ENCODE peak calls at places on chromosome 1, in five cellular contexts. W is transverse colon, A is A549, O is AG09309, S is uterus. Q is an unnamed sample.
A peak's percentile ranks its signal among the peaks of the same experiment; 100 is the strongest.

GRCh38 chr1:92329356-92330129 is 30.7 kb downstream of the RPAP2 start:
- DNase-seq in S (no peak), W (no peak), O (peak; percentile 46), A (no peak), Q (no peak)

GRCh38 chr1:54571803-54572202 is 23.8 kb downstream of the ACOT11 start:
- DNase-seq in A (no peak), S (no peak), O (no peak), W (no peak), Q (no peak)

GRCh38 chr1:229430761-229431269 is 3.1 kb downstream of the ACTA1 start:
- DNase-seq in O (no peak), A (no peak), W (peak; percentile 40), S (no peak), Q (no peak)

GRCh38 chr1:52288286-52288685 is 77.7 kb downstream of the CC2D1B start:
- DNase-seq in O (no peak), S (no peak), A (no peak), W (no peak), Q (peak; percentile 11)

GRCh38 chr1:230822092-230822581 is 46.2 kb downstream of the C1orf198 start:
- DNase-seq in S (peak; percentile 57), W (no peak), O (peak; percentile 57), A (no peak), Q (no peak)

GRCh38 chr1:67130673-67131072 is 4.1 kb downstream of the C1orf141 start:
- DNase-seq in S (no peak), W (no peak), A (no peak), O (no peak), Q (no peak)

GRCh38 chr1:235919797-235920475 is 53.2 kb upstream of the LYST start:
- DNase-seq in A (no peak), S (no peak), O (peak; percentile 51), W (no peak), Q (no peak)

GRCh38 chr1:180926164-180926981 is 13.7 kb downstream of the KIAA1614 start:
- DNase-seq in S (peak; percentile 66), W (no peak), A (no peak), O (no peak), Q (peak; percentile 19)

GRCh38 chr1:202656951-202657646 is 53.2 kb downstream of the SYT2 start:
- DNase-seq in A (peak; percentile 62), W (no peak), O (no peak), S (no peak), Q (peak; percentile 1)

GRCh38 chr1:89464008-89464407 is 60.6 kb upstream of the LRRC8B start:
- DNase-seq in W (no peak), A (no peak), O (no peak), S (no peak), Q (no peak)

GRCh38 chr1:106619080-106619826 is 437.2 kb upstream of the PRMT6 start:
- DNase-seq in O (no peak), A (no peak), S (no peak), W (no peak), Q (no peak)

GRCh38 chr1:60571811-60572210 is 498.2 kb upstream of the C1orf87 start:
- DNase-seq in S (no peak), O (no peak), W (no peak), A (no peak), Q (no peak)

GRCh38 chr1:202700061-202700460 is 10.2 kb downstream of the SYT2 start:
- DNase-seq in W (no peak), A (no peak), O (no peak), S (no peak), Q (no peak)

GRCh38 chr1:3172431-3173112 is 103.6 kb downstream of the PRDM16 start:
- DNase-seq in S (no peak), W (no peak), O (no peak), A (no peak), Q (no peak)

GRCh38 chr1:237748192-237748591 is 142.5 kb downstream of the ZP4 start:
- DNase-seq in A (no peak), W (no peak), O (no peak), S (no peak), Q (no peak)

GRCh38 chr1:36675931-36676562 is 193.3 kb upstream of the CSF3R start:
- DNase-seq in O (no peak), S (no peak), W (no peak), A (no peak), Q (no peak)

GRCh38 chr1:94335447-94335846 is 82.7 kb upstream of the ABCD3 start:
- DNase-seq in W (no peak), O (no peak), S (no peak), A (no peak), Q (no peak)

GRCh38 chr1:226871047-226871365 is 590 bp downstream of the PSEN2 start:
- DNase-seq in A (no peak), S (no peak), W (no peak), O (no peak), Q (no peak)

GRCh38 chr1:158145173-158145719 is 35.4 kb upstream of the CD1D start:
- DNase-seq in A (no peak), O (peak; percentile 59), S (peak; percentile 33), W (no peak), Q (no peak)

GRCh38 chr1:209547626-209548025 is 35.9 kb upstream of the CAMK1G start:
- DNase-seq in O (no peak), A (no peak), S (no peak), W (no peak), Q (no peak)

GRCh38 chr1:245599413-245600174 is 444.8 kb downstream of the KIF26B start:
- DNase-seq in O (peak; percentile 96), W (no peak), A (no peak), S (peak; percentile 16), Q (peak; percentile 62)

DNA sequence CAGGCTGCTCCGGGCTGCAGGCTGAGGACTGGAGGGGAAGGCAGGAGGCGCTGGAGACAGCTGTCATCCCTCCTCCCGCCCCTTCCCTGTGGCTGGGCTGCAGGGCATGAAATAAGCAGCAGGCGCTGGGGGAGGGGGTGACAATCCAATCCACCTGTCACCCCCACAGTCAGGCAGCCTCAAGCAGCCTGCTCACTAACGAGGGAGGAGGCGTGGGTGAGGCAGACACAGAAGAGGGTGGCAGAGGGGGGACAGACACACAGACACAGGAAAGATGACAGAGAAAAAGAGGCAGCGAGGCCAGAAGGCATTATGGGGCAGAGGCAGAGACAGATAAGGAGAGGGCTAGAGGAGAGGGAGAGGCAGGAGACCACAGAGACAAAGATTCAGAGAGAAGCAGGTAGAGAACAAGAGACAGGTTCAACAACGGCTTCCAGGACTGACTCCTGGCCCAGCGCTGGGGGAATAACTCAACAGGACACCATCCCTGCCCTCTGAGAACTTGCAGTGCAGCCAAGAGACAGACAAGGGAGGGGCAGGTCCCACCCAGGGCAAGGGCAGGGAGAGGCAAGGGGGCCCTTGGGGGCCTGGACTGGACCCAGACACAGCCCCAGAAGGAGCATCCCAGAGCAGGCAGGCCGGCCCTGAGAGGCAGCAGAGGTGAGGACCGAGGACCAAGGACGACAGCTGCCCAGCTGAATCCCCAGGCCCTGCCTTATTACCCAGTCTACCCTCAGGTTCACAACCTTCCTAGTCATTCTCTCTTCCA is 11.2 kb downstream of the MEF2D start:
- DNase-seq in W (no peak), S (no peak), O (no peak), A (no peak), Q (no peak)
- TF ChIP-seq CTCF in W (no peak), S (no peak), O (peak; percentile 4), A (no peak), Q (peak; percentile 27)

DNA sequence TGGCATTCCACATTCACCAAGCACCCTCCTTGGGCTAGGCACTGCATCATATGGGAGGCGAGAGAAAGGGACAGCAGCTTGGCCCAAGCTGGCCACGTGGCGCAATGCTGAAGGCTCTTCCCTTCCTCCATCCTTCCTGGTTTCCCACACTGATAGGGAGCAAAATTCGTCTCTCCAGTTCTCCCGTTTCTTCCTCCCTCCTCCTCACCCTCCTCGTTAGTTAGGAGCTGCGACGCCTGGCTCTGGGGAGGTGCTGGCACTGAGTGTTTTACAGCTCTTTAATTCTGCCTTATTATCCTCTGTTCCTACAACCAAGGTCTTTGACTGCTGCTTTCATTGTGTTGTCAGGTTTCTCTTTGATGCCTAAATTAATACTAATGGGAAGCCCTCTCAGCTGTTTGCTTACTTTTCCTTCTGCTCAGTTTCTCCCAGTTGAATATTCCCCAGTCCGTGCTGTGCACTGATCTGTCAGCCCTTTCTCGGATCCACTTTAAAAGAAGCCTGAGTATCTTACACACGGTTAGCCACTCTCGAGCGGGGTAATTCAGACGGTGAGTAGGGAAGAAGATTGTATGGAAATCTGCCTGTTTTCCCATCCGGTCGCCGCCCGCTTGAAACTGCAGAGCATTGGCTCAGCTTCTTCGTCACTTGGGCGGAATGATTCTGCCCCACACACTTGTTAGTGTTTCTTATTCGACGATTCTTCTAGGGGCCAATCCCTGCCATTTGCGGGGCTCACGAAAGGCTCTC is 56.2 kb upstream of the SMYD2 start:
- DNase-seq in O (no peak), A (no peak), W (no peak), S (no peak), Q (no peak)
- H3K4me3 ChIP-seq in O (peak overlapping the region; percentile 10), A (no peak overlapping the region), W (peak overlapping the region; percentile 26), S (no peak overlapping the region), Q (peak overlapping the region; percentile 49)

GRCh38 chr1:41314781-41315481 is 46.3 kb upstream of the FOXO6 start:
- DNase-seq in S (no peak), W (no peak), A (no peak), O (no peak), Q (no peak)

GRCh38 chr1:41315482-41315823 is 45.8 kb upstream of the FOXO6 start:
- DNase-seq in O (no peak), S (no peak), W (no peak), A (no peak), Q (no peak)

GRCh38 chr1:41314376-41314775 is 46.9 kb upstream of the FOXO6 start:
- DNase-seq in A (no peak), W (no peak), S (no peak), O (no peak), Q (no peak)

GRCh38 chr1:41312991-41313645 is 48.1 kb upstream of the FOXO6 start:
- DNase-seq in A (no peak), O (no peak), S (no peak), W (no peak), Q (no peak)

DNA sequence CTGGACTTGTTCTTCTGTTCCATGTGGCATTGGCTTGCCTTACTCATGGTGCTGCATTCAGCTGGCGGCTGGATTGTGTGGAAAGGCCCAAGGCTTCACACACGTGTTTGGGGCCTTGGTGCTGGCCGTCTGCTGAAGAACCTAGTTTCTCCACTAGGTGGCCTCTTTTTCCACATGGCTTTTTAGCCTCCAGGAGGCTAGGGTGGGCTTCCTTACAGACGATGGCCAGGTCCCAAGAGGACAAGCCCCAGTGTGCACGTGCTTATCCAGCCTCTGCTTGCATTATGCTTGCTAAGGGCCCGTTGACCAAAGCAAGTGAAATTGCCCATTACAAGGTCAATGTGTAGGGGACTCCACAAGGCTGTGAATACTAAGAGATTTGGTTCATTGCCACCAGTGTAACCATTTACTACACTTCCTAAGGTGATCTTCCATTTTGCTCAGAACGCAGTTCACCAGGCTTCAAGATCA is 47.5 kb upstream of the FOXO6 start:
- DNase-seq in S (no peak), A (no peak), O (no peak), W (no peak), Q (no peak)
- TF ChIP-seq CTCF in S (no peak), A (peak; percentile 32), O (peak; percentile 43), W (peak; percentile 50), Q (peak; percentile 64)

GRCh38 chr1:111199329-111199728 is 1.1 kb downstream of the DENND2D start:
- DNase-seq in S (no peak), A (no peak), O (no peak), W (no peak), Q (no peak)
- H3K4me3 ChIP-seq in S (no peak overlapping the region), A (no peak overlapping the region), O (no peak overlapping the region), W (peak overlapping the region; percentile 40), Q (no peak overlapping the region)

Q was measured in retinal pigment epithelial cell.